ENCODE peak calls at places on chromosomes 2 and 18, in seven cellular contexts. One of them, this sample, is unnamed.

GRCh38 chr2:55839182-55839819 is 84.3 kb downstream of the EFEMP1 start:
- DNase-seq in IMR-90: peak
- DNase-seq in C1 segment of cervical spinal cord: no peak
- DNase-seq in AML-193: no peak
- DNase-seq in coronary artery: no peak
- DNase-seq in GM12878: no peak
- DNase-seq in cardiac septum: no peak
- DNase-seq in this sample: no peak

GRCh38 chr2:43049836-43050796 is 176.3 kb downstream of the ZFP36L2 start:
- DNase-seq in IMR-90: no peak
- DNase-seq in C1 segment of cervical spinal cord: no peak
- DNase-seq in AML-193: no peak
- DNase-seq in coronary artery: no peak
- DNase-seq in GM12878: no peak
- DNase-seq in cardiac septum: no peak
- DNase-seq in this sample: no peak

GRCh38 chr2:162462911-162463310 is 119.0 kb downstream of the GCA start:
- DNase-seq in IMR-90: no peak
- DNase-seq in C1 segment of cervical spinal cord: no peak
- DNase-seq in AML-193: no peak
- DNase-seq in coronary artery: no peak
- DNase-seq in GM12878: no peak
- DNase-seq in cardiac septum: no peak
- DNase-seq in this sample: no peak

GRCh38 chr2:146527166-146527565 is 1317.7 kb upstream of the ACVR2A start:
- DNase-seq in IMR-90: peak
- DNase-seq in C1 segment of cervical spinal cord: no peak
- DNase-seq in AML-193: no peak
- DNase-seq in coronary artery: no peak
- DNase-seq in GM12878: no peak
- DNase-seq in cardiac septum: no peak
- DNase-seq in this sample: no peak

GRCh38 chr2:100767224-100767653 is 52.7 kb upstream of the NPAS2 start:
- DNase-seq in IMR-90: peak
- DNase-seq in C1 segment of cervical spinal cord: no peak
- DNase-seq in AML-193: no peak
- DNase-seq in coronary artery: no peak
- DNase-seq in GM12878: no peak
- DNase-seq in cardiac septum: no peak
- DNase-seq in this sample: no peak

GRCh38 chr18:1585881-1586488 is 681.3 kb downstream of the ADCYAP1 start:
- DNase-seq in IMR-90: peak
- DNase-seq in C1 segment of cervical spinal cord: no peak
- DNase-seq in AML-193: peak
- DNase-seq in coronary artery: no peak
- DNase-seq in GM12878: peak
- DNase-seq in cardiac septum: no peak
- DNase-seq in this sample: no peak

GRCh38 chr2:188678921-188679320 is 295.3 kb upstream of the COL3A1 start:
- DNase-seq in IMR-90: peak
- DNase-seq in C1 segment of cervical spinal cord: no peak
- DNase-seq in AML-193: no peak
- DNase-seq in coronary artery: no peak
- DNase-seq in GM12878: no peak
- DNase-seq in cardiac septum: no peak
- DNase-seq in this sample: no peak

GRCh38 chr2:7620255-7620654 is 703.0 kb downstream of the RNF144A start:
- DNase-seq in IMR-90: no peak
- DNase-seq in C1 segment of cervical spinal cord: no peak
- DNase-seq in AML-193: no peak
- DNase-seq in coronary artery: no peak
- DNase-seq in GM12878: no peak
- DNase-seq in cardiac septum: no peak
- DNase-seq in this sample: no peak

GRCh38 chr2:3102081-3102914 is 275.3 kb downstream of the EIPR1 start:
- DNase-seq in IMR-90: no peak
- DNase-seq in C1 segment of cervical spinal cord: no peak
- DNase-seq in AML-193: no peak
- DNase-seq in coronary artery: no peak
- DNase-seq in GM12878: no peak
- DNase-seq in cardiac septum: no peak
- DNase-seq in this sample: no peak

GRCh38 chr2:119482481-119483394 is 41.5 kb downstream of the SCTR start:
- DNase-seq in IMR-90: no peak
- DNase-seq in C1 segment of cervical spinal cord: peak
- DNase-seq in AML-193: peak
- DNase-seq in coronary artery: peak
- DNase-seq in GM12878: no peak
- DNase-seq in cardiac septum: no peak
- DNase-seq in this sample: no peak

GRCh38 chr2:230408244-230408842 is 7.7 kb upstream of the SP100 start:
- DNase-seq in IMR-90: peak
- DNase-seq in C1 segment of cervical spinal cord: no peak
- DNase-seq in AML-193: no peak
- DNase-seq in coronary artery: no peak
- DNase-seq in GM12878: no peak
- DNase-seq in cardiac septum: no peak
- DNase-seq in this sample: no peak

GRCh38 chr2:164479460-164479859 is 141.8 kb downstream of the GRB14 start:
- DNase-seq in IMR-90: peak
- DNase-seq in C1 segment of cervical spinal cord: peak
- DNase-seq in AML-193: no peak
- DNase-seq in coronary artery: no peak
- DNase-seq in GM12878: no peak
- DNase-seq in cardiac septum: no peak
- DNase-seq in this sample: no peak

GRCh38 chr18:23057096-23057495 is 78.2 kb upstream of the CABLES1 start:
- DNase-seq in IMR-90: no peak
- DNase-seq in C1 segment of cervical spinal cord: no peak
- DNase-seq in AML-193: no peak
- DNase-seq in coronary artery: no peak
- DNase-seq in GM12878: no peak
- DNase-seq in cardiac septum: no peak
- DNase-seq in this sample: no peak

GRCh38 chr2:134718095-134718955 is 475 bp downstream of the TMEM163 start:
- DNase-seq in IMR-90: no peak
- DNase-seq in C1 segment of cervical spinal cord: peak
- DNase-seq in AML-193: no peak
- DNase-seq in coronary artery: no peak
- DNase-seq in GM12878: no peak
- DNase-seq in cardiac septum: no peak
- DNase-seq in this sample: no peak

GRCh38 chr2:65351234-65351947 is 81.0 kb downstream of the SPRED2 start:
- DNase-seq in IMR-90: peak
- DNase-seq in C1 segment of cervical spinal cord: no peak
- DNase-seq in AML-193: no peak
- DNase-seq in coronary artery: no peak
- DNase-seq in GM12878: no peak
- DNase-seq in cardiac septum: no peak
- DNase-seq in this sample: no peak

This sample was measured in CD4-positive, alpha-beta T cell.